ENCODE peak calls at places on chromosome X, in eight cellular contexts. P is HCT116, Z is upper lobe of right lung, O is tibial nerve, C is mucosa of descending colon, D is tibial artery, V is progenitor cell of endocrine pancreas, E is transverse colon. S is an unnamed sample.

GRCh38 chrX:139828037-139828436 is 104.8 kb downstream of the ATP11C start:
- DNase-seq in P (no peak), Z (no peak), O (no peak), C (no peak), D (no peak), V (no peak), E (no peak), S (no peak)

GRCh38 chrX:72393836-72394517 is 88.3 kb upstream of the CITED1 start:
- DNase-seq in P (no peak), Z (no peak), O (no peak), C (no peak), D (no peak), V (no peak), E (no peak), S (no peak)

GRCh38 chrX:65516756-65517155 is 17.8 kb downstream of the LAS1L start:
- DNase-seq in P (no peak), Z (no peak), O (no peak), C (no peak), D (no peak), V (no peak), E (no peak), S (no peak)

GRCh38 chrX:78011846-78012245 is 42.4 kb upstream of the PGAM4 start:
- DNase-seq in P (no peak), Z (no peak), O (no peak), C (no peak), D (no peak), V (no peak), E (no peak), S (no peak)

GRCh38 chrX:370244-370962 is 16.3 kb downstream of the PPP2R3B start:
- DNase-seq in P (no peak), Z (no peak), O (no peak), C (no peak), D (no peak), V (no peak), E (no peak), S (no peak)

GRCh38 chrX:129769467-129770154 is 10.1 kb upstream of the SASH3 start:
- DNase-seq in P (no peak), Z (no peak), O (no peak), C (no peak), D (no peak), V (no peak), E (peak; percentile 53), S (no peak)

GRCh38 chrX:937391-937790 is 275.1 kb downstream of the CRLF2 start:
- DNase-seq in P (no peak), Z (no peak), O (no peak), C (no peak), D (no peak), V (no peak), E (no peak), S (no peak)

GRCh38 chrX:69093960-69094935 is 71.0 kb downstream of the PJA1 start:
- DNase-seq in P (peak; percentile 21), Z (no peak), O (peak; percentile 56), C (no peak), D (no peak), V (no peak), E (peak; percentile 24), S (peak; percentile 49)

GRCh38 chrX:144586756-144587155 is 660.5 kb upstream of the SPANXN1 start:
- DNase-seq in P (no peak), Z (no peak), O (no peak), C (no peak), D (no peak), V (no peak), E (no peak), S (no peak)

GRCh38 chrX:134688839-134689238 is 30.6 kb upstream of the PLAC1 start:
- DNase-seq in P (no peak), Z (no peak), O (no peak), C (no peak), D (no peak), V (no peak), E (no peak), S (no peak)

GRCh38 chrX:19024366-19024765 is 40.5 kb upstream of the PHKA2 start:
- DNase-seq in P (no peak), Z (no peak), O (no peak), C (no peak), D (no peak), V (no peak), E (no peak), S (no peak)

GRCh38 chrX:41312786-41313185 is 21.2 kb upstream of the DDX3X start:
- DNase-seq in P (no peak), Z (no peak), O (no peak), C (no peak), D (no peak), V (no peak), E (no peak), S (no peak)

GRCh38 chrX:30943984-30944383 is 54.9 kb upstream of the TAB3 start:
- DNase-seq in P (no peak), Z (no peak), O (no peak), C (no peak), D (no peak), V (no peak), E (no peak), S (no peak)

GRCh38 chrX:2924151-2924550 is 5.0 kb downstream of the ARSD start:
- DNase-seq in P (no peak), Z (no peak), O (no peak), C (no peak), D (no peak), V (no peak), E (no peak), S (no peak)

GRCh38 chrX:116694046-116694445 is 231.3 kb upstream of the CT83 start:
- DNase-seq in P (no peak), Z (no peak), O (no peak), C (no peak), D (no peak), V (no peak), E (no peak), S (no peak)

GRCh38 chrX:106696502-106696901 is 30.0 kb upstream of the RNF128 start:
- DNase-seq in P (no peak), Z (no peak), O (no peak), C (no peak), D (no peak), V (no peak), E (no peak), S (no peak)

GRCh38 chrX:115204040-115204439 is 14.8 kb downstream of the RBMXL3 start:
- DNase-seq in P (no peak), Z (no peak), O (no peak), C (no peak), D (no peak), V (no peak), E (no peak), S (no peak)

GRCh38 chrX:107561468-107562215 is 66.7 kb upstream of the PRPS1 start:
- DNase-seq in P (no peak), Z (no peak), O (no peak), C (no peak), D (no peak), V (no peak), E (no peak), S (no peak)

GRCh38 chrX:136227948-136228584 is 23.1 kb downstream of the MAP7D3 start:
- DNase-seq in P (no peak), Z (no peak), O (no peak), C (no peak), D (no peak), V (no peak), E (no peak), S (no peak)

GRCh38 chrX:136227074-136227473 is 24.1 kb downstream of the MAP7D3 start:
- DNase-seq in P (no peak), Z (no peak), O (no peak), C (no peak), D (no peak), V (no peak), E (no peak), S (no peak)

DNA sequence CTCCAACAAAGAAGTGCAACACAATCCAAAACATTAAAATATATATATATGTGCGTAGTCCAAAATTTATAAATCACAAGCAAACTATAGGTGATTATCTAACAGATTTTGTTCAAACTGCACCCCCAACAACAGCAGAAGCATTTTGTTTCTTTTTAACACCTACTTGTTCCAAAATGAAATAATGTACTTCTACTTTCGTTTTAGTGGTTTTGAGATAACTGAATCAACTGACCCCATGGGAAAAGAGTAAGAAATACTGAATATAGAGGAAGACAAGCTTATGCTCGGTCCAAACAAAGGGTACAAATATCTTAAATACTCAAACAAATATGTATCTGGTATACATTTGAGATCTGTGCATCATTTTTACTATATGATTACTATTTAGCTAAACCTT is 22.4 kb downstream of the MAP7D3 start:
- DNase-seq in P (no peak), Z (no peak), O (no peak), C (no peak), D (no peak), V (no peak), E (no peak), S (no peak)
- TF ChIP-seq CTCF in P (no peak), Z (no peak), O (no peak), C (no peak), D (no peak), V (no peak), E (no peak), S (no peak)

DNA sequence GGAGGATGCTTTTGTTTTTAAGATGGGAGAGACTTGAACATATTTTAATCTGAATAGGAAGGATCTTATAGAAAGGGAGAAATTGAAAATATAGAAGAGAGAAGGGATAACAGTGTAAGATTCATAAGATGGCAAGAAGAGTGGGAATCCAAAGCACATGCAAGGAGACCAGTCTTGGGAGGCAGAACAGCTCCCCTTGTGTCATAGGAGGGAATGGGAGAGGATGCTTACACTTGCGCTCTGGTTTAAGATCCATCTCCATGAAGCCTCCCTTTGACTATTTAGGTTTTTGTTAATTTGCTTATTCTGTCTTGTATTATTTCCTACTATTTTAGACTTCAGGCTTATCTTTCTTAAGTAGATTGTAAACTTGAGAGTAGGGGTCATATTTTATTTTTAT is 42.7 kb downstream of the KIF4A start:
- DNase-seq in P (no peak), Z (no peak), O (no peak), C (no peak), D (no peak), V (no peak), E (no peak), S (no peak)
- TF ChIP-seq CTCF in P (peak; percentile 36), Z (no peak), O (no peak), C (no peak), D (no peak), V (peak; percentile 11), E (no peak), S (no peak)

GRCh38 chrX:53279296-53280237 is 1.8 kb downstream of the IQSEC2 start:
- DNase-seq in P (no peak), Z (no peak), O (no peak), C (no peak), D (no peak), V (no peak), E (peak; percentile 33), S (no peak)
- TF ChIP-seq CTCF in P (peak; percentile 28), Z (no peak), O (no peak), C (no peak), D (no peak), V (no peak), E (no peak), S (no peak)

DNA sequence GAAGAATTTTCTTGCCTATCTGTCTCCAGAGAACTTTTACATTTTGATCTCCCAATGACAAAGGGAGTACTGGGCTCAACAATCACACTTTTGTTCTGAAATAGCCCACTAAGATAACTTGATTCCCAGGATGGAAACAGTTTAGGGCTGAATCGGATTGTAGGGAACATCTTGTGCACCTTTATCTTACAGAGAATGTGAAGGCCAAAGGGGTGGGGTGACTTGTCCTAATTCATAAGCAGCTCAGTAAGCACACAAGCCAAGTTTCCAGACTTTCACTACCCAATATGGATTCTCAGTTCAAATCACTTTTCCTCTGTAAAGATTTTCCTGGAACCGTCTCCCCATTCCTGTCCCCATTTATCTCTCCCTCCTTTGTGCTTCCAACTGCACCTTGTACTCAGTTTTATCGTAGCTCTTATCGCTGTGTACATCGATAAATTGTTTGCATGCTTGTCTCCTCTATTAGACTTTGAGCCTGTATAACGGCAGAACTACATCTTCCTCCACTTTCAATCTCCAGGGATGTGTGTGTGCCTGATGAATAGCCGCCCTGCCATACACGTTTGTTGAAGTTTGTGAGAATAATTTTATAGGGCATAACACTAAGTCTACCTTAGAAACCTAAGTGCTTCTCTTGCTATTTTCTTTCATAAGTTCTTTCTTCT is 77.4 kb downstream of the MBNL3 start:
- DNase-seq in P (no peak), Z (no peak), O (no peak), C (no peak), D (no peak), V (no peak), E (no peak), S (no peak)
- TF ChIP-seq CTCF in P (no peak), Z (no peak), O (no peak), C (no peak), D (no peak), V (no peak), E (no peak), S (no peak)

S was measured in glutamatergic neuron.